ENCODE peak calls at places on chromosomes 3 and 15, in five cellular contexts. B is tibial artery, L is AG10803, Q is astrocyte, M is thyroid gland. Z is an unnamed sample.
A peak's percentile ranks its signal among the peaks of the same experiment; 100 is the strongest.

GRCh38 chr3:197730200-197730599 is 6.5 kb downstream of the RUBCN start:
- DNase-seq in B (no peak), L (peak; percentile 85), Q (peak; percentile 88), M (no peak), Z (no peak)

GRCh38 chr3:45273681-45274515 is 47.8 kb upstream of the TMEM158 start:
- DNase-seq in B (no peak), L (peak; percentile 49), Q (no peak), M (no peak), Z (no peak)

GRCh38 chr15:97978408-97979130 is 18.1 kb downstream of the ARRDC4 start:
- DNase-seq in B (no peak), L (peak; percentile 50), Q (no peak), M (peak; percentile 16), Z (no peak)

GRCh38 chr15:69035205-69035917 is 20.9 kb downstream of the NOX5 start:
- DNase-seq in B (no peak), L (no peak), Q (no peak), M (peak; percentile 37), Z (no peak)

GRCh38 chr3:141878812-141879211 is 2.4 kb downstream of the ATP1B3 start:
- DNase-seq in B (no peak), L (peak; percentile 47), Q (no peak), M (no peak), Z (no peak)

GRCh38 chr15:67941643-67942315 is 101.9 kb upstream of the RNU6-1 start:
- DNase-seq in B (no peak), L (no peak), Q (peak; percentile 35), M (peak; percentile 39), Z (no peak)

GRCh38 chr3:98662699-98663098 is 69.3 kb upstream of the CPOX start:
- DNase-seq in B (no peak), L (no peak), Q (no peak), M (no peak), Z (no peak)

GRCh38 chr3:49183873-49184272 is 12.5 kb downstream of the KLHDC8B start:
- DNase-seq in B (no peak), L (no peak), Q (no peak), M (no peak), Z (no peak)

GRCh38 chr3:109899930-109900329 is 562.6 kb upstream of the DPPA4 start:
- DNase-seq in B (no peak), L (no peak), Q (no peak), M (no peak), Z (no peak)

GRCh38 chr3:149901770-149902169 is 68.9 kb downstream of the PFN2 start:
- DNase-seq in B (no peak), L (no peak), Q (no peak), M (no peak), Z (no peak)

GRCh38 chr3:194306109-194306686 is 44.9 kb downstream of the CPN2 start:
- DNase-seq in B (peak; percentile 58), L (no peak), Q (no peak), M (no peak), Z (no peak)

GRCh38 chr15:42704492-42704926 is 32.4 kb downstream of the CDAN1 start:
- DNase-seq in B (no peak), L (peak; percentile 65), Q (peak; percentile 46), M (peak; percentile 70), Z (no peak)

GRCh38 chr3:37144806-37145205 is 29.6 kb downstream of the LRRFIP2 start:
- DNase-seq in B (no peak), L (no peak), Q (no peak), M (no peak), Z (no peak)

GRCh38 chr15:57769266-57769665 is 62.8 kb downstream of the POLR2M start:
- DNase-seq in B (peak; percentile 85), L (peak; percentile 83), Q (no peak), M (peak; percentile 10), Z (peak; percentile 72)

GRCh38 chr3:195035345-195036202 is 235.4 kb downstream of the XXYLT1 start:
- DNase-seq in B (no peak), L (no peak), Q (no peak), M (no peak), Z (peak; percentile 52)

GRCh38 chr3:14864131-14864530 is 45.4 kb downstream of the FGD5 start:
- DNase-seq in B (peak; percentile 61), L (no peak), Q (no peak), M (no peak), Z (no peak)

GRCh38 chr15:51969728-51970127 is 1.9 kb downstream of the LEO1 start:
- DNase-seq in B (no peak), L (peak; percentile 13), Q (peak; percentile 24), M (no peak), Z (no peak)

GRCh38 chr15:20344601-20345400 is 196.8 kb downstream of the GOLGA6L6 start:
- DNase-seq in B (no peak), L (no peak), Q (no peak), M (no peak), Z (peak; percentile 49)

GRCh38 chr3:61877359-61877770 is 316.0 kb downstream of the PTPRG start:
- DNase-seq in B (no peak), L (peak; percentile 71), Q (peak; percentile 22), M (no peak), Z (no peak)

GRCh38 chr3:1275495-1275894 is 182.7 kb downstream of the CNTN6 start:
- DNase-seq in B (no peak), L (no peak), Q (no peak), M (no peak), Z (no peak)

GRCh38 chr3:42763023-42763422 is 10.0 kb downstream of the CCDC13 start:
- DNase-seq in B (no peak), L (no peak), Q (peak; percentile 44), M (no peak), Z (no peak)

GRCh38 chr15:67931861-67932260 is 92.0 kb upstream of the RNU6-1 start:
- DNase-seq in B (no peak), L (no peak), Q (peak; percentile 22), M (peak; percentile 69), Z (no peak)

GRCh38 chr15:57692709-57693108 is 13.8 kb upstream of the POLR2M start:
- DNase-seq in B (no peak), L (peak; percentile 43), Q (peak; percentile 65), M (no peak), Z (no peak)

GRCh38 chr3:54663558-54664114 is 264.2 kb downstream of the LRTM1 start:
- DNase-seq in B (no peak), L (peak; percentile 29), Q (no peak), M (no peak), Z (no peak)

GRCh38 chr3:196003611-196004010 is 78.3 kb downstream of the TFRC start:
- DNase-seq in B (no peak), L (no peak), Q (no peak), M (no peak), Z (no peak)

GRCh38 chr3:46615976-46616375 is 3.7 kb downstream of the FAM240A start:
- DNase-seq in B (no peak), L (no peak), Q (no peak), M (no peak), Z (no peak)

GRCh38 chr15:63908986-63909385 is 75.2 kb upstream of the HERC1 start:
- DNase-seq in B (no peak), L (peak; percentile 29), Q (peak; percentile 23), M (no peak), Z (no peak)

GRCh38 chr15:85324202-85324601 is 56.2 kb upstream of the AKAP13 start:
- DNase-seq in B (no peak), L (no peak), Q (no peak), M (no peak), Z (no peak)

GRCh38 chr3:23615068-23615467 is 190.7 kb upstream of the UBE2E1 start:
- DNase-seq in B (no peak), L (no peak), Q (no peak), M (no peak), Z (no peak)

GRCh38 chr3:16024548-16024947 is 149.9 kb upstream of the GALNT15 start:
- DNase-seq in B (no peak), L (no peak), Q (no peak), M (no peak), Z (no peak)

GRCh38 chr15:51368751-51369450 is 27.4 kb downstream of the GLDN start:
- DNase-seq in B (no peak), L (peak; percentile 60), Q (peak; percentile 86), M (no peak), Z (no peak)

GRCh38 chr3:67106874-67107273 is 108.8 kb downstream of the KBTBD8 start:
- DNase-seq in B (no peak), L (no peak), Q (no peak), M (no peak), Z (no peak)

GRCh38 chr3:77158701-77159100 is 118.8 kb downstream of the ROBO2 start:
- DNase-seq in B (no peak), L (no peak), Q (no peak), M (no peak), Z (no peak)

GRCh38 chr3:108441081-108441507 is 69.3 kb downstream of the MYH15 start:
- DNase-seq in B (no peak), L (peak; percentile 72), Q (peak; percentile 42), M (no peak), Z (no peak)

GRCh38 chr15:48989175-48989574 is 25.5 kb upstream of the SHC4 start:
- DNase-seq in B (no peak), L (peak; percentile 27), Q (no peak), M (no peak), Z (no peak)

GRCh38 chr15:32778391-32779176 is 60.8 kb downstream of the GREM1 start:
- DNase-seq in B (no peak), L (no peak), Q (peak; percentile 46), M (no peak), Z (no peak)

GRCh38 chr15:69609176-69609575 is 156.6 kb downstream of the RPLP1 start:
- DNase-seq in B (no peak), L (peak; percentile 17), Q (peak; percentile 83), M (no peak), Z (no peak)

Z was measured in sciatic nerve.